ENCODE peak calls at places on chromosomes 16 and 17, in seven cellular contexts. One of them, this sample, is unnamed. For H3K36me3, the result is how much of the 10 kb centered on the place peaks cover.

GRCh38 chr17:38728290-38728831 is 1.8 kb upstream of the CISD3 start:
- DNase-seq in sigmoid colon: no peak
- DNase-seq in neuronal stem cell: no peak
- DNase-seq in esophagus muscularis mucosa: no peak
- DNase-seq in PC-9: no peak
- DNase-seq in gastrocnemius medialis: no peak
- DNase-seq in small intestine: peak
- DNase-seq in this sample: peak

GRCh38 chr16:24980077-24980793 is 34.9 kb downstream of the ARHGAP17 start:
- DNase-seq in sigmoid colon: no peak
- DNase-seq in neuronal stem cell: no peak
- DNase-seq in small intestine: no peak
- DNase-seq in esophagus muscularis mucosa: no peak
- DNase-seq in PC-9: peak
- DNase-seq in gastrocnemius medialis: peak
- DNase-seq in this sample: peak

GRCh38 chr17:63163158-63163520 is 197.1 kb downstream of the TANC2 start:
- DNase-seq in sigmoid colon: no peak
- DNase-seq in neuronal stem cell: no peak
- DNase-seq in esophagus muscularis mucosa: no peak
- DNase-seq in gastrocnemius medialis: no peak
- DNase-seq in PC-9: no peak
- DNase-seq in small intestine: no peak
- DNase-seq in this sample: no peak

GRCh38 chr16:81521141-81521626 is 76.6 kb downstream of the CMIP start:
- DNase-seq in sigmoid colon: no peak
- DNase-seq in PC-9: no peak
- DNase-seq in gastrocnemius medialis: peak
- DNase-seq in small intestine: peak
- DNase-seq in neuronal stem cell: no peak
- DNase-seq in esophagus muscularis mucosa: no peak
- DNase-seq in this sample: peak

GRCh38 chr17:15978606-15979005 is 20.9 kb downstream of the ZSWIM7 start:
- DNase-seq in PC-9: no peak
- DNase-seq in small intestine: no peak
- DNase-seq in sigmoid colon: no peak
- DNase-seq in neuronal stem cell: no peak
- DNase-seq in esophagus muscularis mucosa: no peak
- DNase-seq in gastrocnemius medialis: no peak
- DNase-seq in this sample: no peak

GRCh38 chr16:88387941-88388627 is 5.3 kb downstream of the ZNF469 start:
- DNase-seq in sigmoid colon: no peak
- DNase-seq in neuronal stem cell: no peak
- DNase-seq in PC-9: peak
- DNase-seq in esophagus muscularis mucosa: no peak
- DNase-seq in gastrocnemius medialis: peak
- DNase-seq in small intestine: peak
- DNase-seq in this sample: no peak

GRCh38 chr16:6857575-6857974 is 475.1 kb upstream of the RBFOX1 start:
- DNase-seq in sigmoid colon: no peak
- DNase-seq in PC-9: no peak
- DNase-seq in esophagus muscularis mucosa: no peak
- DNase-seq in gastrocnemius medialis: no peak
- DNase-seq in neuronal stem cell: no peak
- DNase-seq in small intestine: no peak
- DNase-seq in this sample: no peak

GRCh38 chr16:766820-767640 is 6.5 kb downstream of the MSLN start:
- DNase-seq in PC-9: no peak
- DNase-seq in small intestine: no peak
- DNase-seq in gastrocnemius medialis: no peak
- DNase-seq in neuronal stem cell: no peak
- DNase-seq in esophagus muscularis mucosa: no peak
- DNase-seq in sigmoid colon: no peak
- DNase-seq in this sample: no peak

GRCh38 chr16:88290850-88291830 is 91.6 kb upstream of the ZNF469 start:
- DNase-seq in gastrocnemius medialis: no peak
- DNase-seq in esophagus muscularis mucosa: no peak
- DNase-seq in neuronal stem cell: no peak
- DNase-seq in small intestine: no peak
- DNase-seq in sigmoid colon: no peak
- DNase-seq in PC-9: no peak
- DNase-seq in this sample: peak

GRCh38 chr16:13236308-13236707 is 334.9 kb downstream of the SHISA9 start:
- DNase-seq in small intestine: no peak
- DNase-seq in gastrocnemius medialis: no peak
- DNase-seq in sigmoid colon: no peak
- DNase-seq in esophagus muscularis mucosa: no peak
- DNase-seq in neuronal stem cell: no peak
- DNase-seq in PC-9: no peak
- DNase-seq in this sample: no peak

GRCh38 chr16:66435896-66436295 is 8.8 kb downstream of the BEAN1 start:
- DNase-seq in sigmoid colon: no peak
- DNase-seq in neuronal stem cell: no peak
- DNase-seq in esophagus muscularis mucosa: no peak
- DNase-seq in small intestine: no peak
- DNase-seq in PC-9: no peak
- DNase-seq in gastrocnemius medialis: no peak
- DNase-seq in this sample: no peak

GRCh38 chr16:55487048-55487803 is 8.2 kb downstream of the MMP2 start:
- DNase-seq in gastrocnemius medialis: peak
- DNase-seq in esophagus muscularis mucosa: no peak
- DNase-seq in small intestine: no peak
- DNase-seq in neuronal stem cell: no peak
- DNase-seq in sigmoid colon: peak
- DNase-seq in PC-9: no peak
- DNase-seq in this sample: no peak

GRCh38 chr17:28334666-28335200 is 539 bp downstream of the IFT20 start:
- DNase-seq in small intestine: no peak
- DNase-seq in PC-9: no peak
- DNase-seq in sigmoid colon: peak
- DNase-seq in gastrocnemius medialis: no peak
- DNase-seq in neuronal stem cell: no peak
- DNase-seq in esophagus muscularis mucosa: no peak
- DNase-seq in this sample: no peak

GRCh38 chr17:76163919-76164318 is 22.9 kb upstream of the FOXJ1 start:
- DNase-seq in gastrocnemius medialis: no peak
- DNase-seq in sigmoid colon: no peak
- DNase-seq in small intestine: no peak
- DNase-seq in neuronal stem cell: no peak
- DNase-seq in esophagus muscularis mucosa: no peak
- DNase-seq in PC-9: no peak
- DNase-seq in this sample: no peak

GRCh38 chr17:76166906-76167305 is 25.9 kb upstream of the FOXJ1 start:
- DNase-seq in esophagus muscularis mucosa: no peak
- DNase-seq in PC-9: no peak
- DNase-seq in small intestine: no peak
- DNase-seq in gastrocnemius medialis: no peak
- DNase-seq in sigmoid colon: no peak
- DNase-seq in neuronal stem cell: no peak
- DNase-seq in this sample: no peak

GRCh38 chr17:76170114-76170513 is 29.1 kb upstream of the FOXJ1 start:
- DNase-seq in small intestine: no peak
- DNase-seq in PC-9: no peak
- DNase-seq in esophagus muscularis mucosa: no peak
- DNase-seq in gastrocnemius medialis: no peak
- DNase-seq in neuronal stem cell: no peak
- DNase-seq in sigmoid colon: no peak
- DNase-seq in this sample: no peak

GRCh38 chr17:76164331-76164730 is 23.3 kb upstream of the FOXJ1 start:
- DNase-seq in sigmoid colon: no peak
- DNase-seq in gastrocnemius medialis: no peak
- DNase-seq in neuronal stem cell: no peak
- DNase-seq in small intestine: no peak
- DNase-seq in PC-9: no peak
- DNase-seq in esophagus muscularis mucosa: no peak
- DNase-seq in this sample: no peak

DNA sequence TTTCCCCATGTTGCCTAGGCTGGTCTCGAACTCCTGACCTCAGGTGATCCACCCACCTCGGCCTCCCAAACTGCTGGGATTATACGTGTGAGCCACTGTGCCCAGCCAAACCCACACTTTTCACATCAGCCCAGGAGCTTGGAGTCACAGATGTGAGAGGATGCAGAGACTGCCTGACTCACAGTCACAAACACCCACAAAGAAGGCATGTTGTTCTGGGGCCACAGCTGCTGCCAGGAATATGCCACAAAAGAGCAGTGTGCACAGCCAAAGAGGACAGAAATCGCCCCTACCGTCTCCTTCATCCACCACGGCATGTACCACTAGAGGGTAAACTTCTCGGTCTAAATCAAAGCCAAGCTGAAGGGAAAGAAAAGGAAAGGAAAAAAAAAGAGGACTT is 25.1 kb upstream of the FOXJ1 start:
- DNase-seq in gastrocnemius medialis: no peak
- DNase-seq in small intestine: no peak
- DNase-seq in neuronal stem cell: no peak
- DNase-seq in PC-9: no peak
- DNase-seq in sigmoid colon: no peak
- DNase-seq in esophagus muscularis mucosa: no peak
- DNase-seq in this sample: no peak
- H3K27ac ChIP-seq in gastrocnemius medialis: no peak
- H3K27ac ChIP-seq in small intestine: no peak
- H3K27ac ChIP-seq in neuronal stem cell: no peak
- H3K27ac ChIP-seq in PC-9: no peak
- H3K27ac ChIP-seq in sigmoid colon: no peak
- H3K27ac ChIP-seq in esophagus muscularis mucosa: no peak
- H3K27ac ChIP-seq in this sample: no peak

GRCh38 chr16:1996175-1996574 is 6.4 kb downstream of the SYNGR3 start:
- DNase-seq in neuronal stem cell: no peak
- DNase-seq in gastrocnemius medialis: no peak
- DNase-seq in sigmoid colon: no peak
- DNase-seq in small intestine: no peak
- DNase-seq in PC-9: no peak
- DNase-seq in esophagus muscularis mucosa: no peak
- DNase-seq in this sample: no peak

GRCh38 chr16:1997591-1998359 is 8.0 kb downstream of the SYNGR3 start:
- DNase-seq in neuronal stem cell: no peak
- DNase-seq in small intestine: no peak
- DNase-seq in esophagus muscularis mucosa: no peak
- DNase-seq in gastrocnemius medialis: peak
- DNase-seq in sigmoid colon: no peak
- DNase-seq in PC-9: no peak
- DNase-seq in this sample: peak

GRCh38 chr16:1998852-1999801 is 9.4 kb downstream of the SYNGR3 start:
- DNase-seq in PC-9: no peak
- DNase-seq in sigmoid colon: no peak
- DNase-seq in gastrocnemius medialis: no peak
- DNase-seq in small intestine: no peak
- DNase-seq in esophagus muscularis mucosa: no peak
- DNase-seq in neuronal stem cell: no peak
- DNase-seq in this sample: peak

GRCh38 chr16:1999866-2000514 is 9.6 kb downstream of the ZNF598 start:
- DNase-seq in sigmoid colon: no peak
- DNase-seq in gastrocnemius medialis: no peak
- DNase-seq in neuronal stem cell: no peak
- DNase-seq in esophagus muscularis mucosa: no peak
- DNase-seq in PC-9: no peak
- DNase-seq in small intestine: no peak
- DNase-seq in this sample: peak

GRCh38 chr16:1998360-1998835 is 8.6 kb downstream of the SYNGR3 start:
- DNase-seq in neuronal stem cell: no peak
- DNase-seq in PC-9: no peak
- DNase-seq in small intestine: no peak
- DNase-seq in gastrocnemius medialis: no peak
- DNase-seq in sigmoid colon: no peak
- DNase-seq in esophagus muscularis mucosa: no peak
- DNase-seq in this sample: no peak
- H3K36me3 ChIP-seq in neuronal stem cell: half or more
- H3K36me3 ChIP-seq in PC-9: under half
- H3K36me3 ChIP-seq in small intestine: under half
- H3K36me3 ChIP-seq in gastrocnemius medialis: under half
- H3K36me3 ChIP-seq in sigmoid colon: half or more
- H3K36me3 ChIP-seq in esophagus muscularis mucosa: half or more
- H3K36me3 ChIP-seq in this sample: half or more

GRCh38 chr17:3026125-3026855 is 37.1 kb downstream of the OR1D5 start:
- DNase-seq in small intestine: no peak
- DNase-seq in PC-9: no peak
- DNase-seq in neuronal stem cell: no peak
- DNase-seq in gastrocnemius medialis: no peak
- DNase-seq in esophagus muscularis mucosa: no peak
- DNase-seq in sigmoid colon: no peak
- DNase-seq in this sample: peak
- H3K27ac ChIP-seq in small intestine: no peak
- H3K27ac ChIP-seq in PC-9: no peak
- H3K27ac ChIP-seq in neuronal stem cell: no peak
- H3K27ac ChIP-seq in gastrocnemius medialis: no peak
- H3K27ac ChIP-seq in esophagus muscularis mucosa: no peak
- H3K27ac ChIP-seq in sigmoid colon: no peak
- H3K27ac ChIP-seq in this sample: no peak

GRCh38 chr16:31373235-31373634 is 18.3 kb downstream of the ITGAX start:
- DNase-seq in neuronal stem cell: no peak
- DNase-seq in sigmoid colon: no peak
- DNase-seq in small intestine: no peak
- DNase-seq in PC-9: no peak
- DNase-seq in esophagus muscularis mucosa: no peak
- DNase-seq in gastrocnemius medialis: no peak
- DNase-seq in this sample: no peak

GRCh38 chr16:31375231-31375630 is 17.9 kb upstream of the ITGAD start:
- DNase-seq in neuronal stem cell: no peak
- DNase-seq in PC-9: no peak
- DNase-seq in sigmoid colon: no peak
- DNase-seq in esophagus muscularis mucosa: no peak
- DNase-seq in small intestine: no peak
- DNase-seq in gastrocnemius medialis: no peak
- DNase-seq in this sample: no peak

GRCh38 chr16:31376705-31377104 is 16.4 kb upstream of the ITGAD start:
- DNase-seq in sigmoid colon: no peak
- DNase-seq in small intestine: peak
- DNase-seq in esophagus muscularis mucosa: no peak
- DNase-seq in PC-9: no peak
- DNase-seq in neuronal stem cell: no peak
- DNase-seq in gastrocnemius medialis: no peak
- DNase-seq in this sample: peak

GRCh38 chr16:31380201-31380600 is 12.9 kb upstream of the ITGAD start:
- DNase-seq in neuronal stem cell: no peak
- DNase-seq in small intestine: no peak
- DNase-seq in sigmoid colon: no peak
- DNase-seq in gastrocnemius medialis: no peak
- DNase-seq in PC-9: no peak
- DNase-seq in esophagus muscularis mucosa: no peak
- DNase-seq in this sample: peak

DNA sequence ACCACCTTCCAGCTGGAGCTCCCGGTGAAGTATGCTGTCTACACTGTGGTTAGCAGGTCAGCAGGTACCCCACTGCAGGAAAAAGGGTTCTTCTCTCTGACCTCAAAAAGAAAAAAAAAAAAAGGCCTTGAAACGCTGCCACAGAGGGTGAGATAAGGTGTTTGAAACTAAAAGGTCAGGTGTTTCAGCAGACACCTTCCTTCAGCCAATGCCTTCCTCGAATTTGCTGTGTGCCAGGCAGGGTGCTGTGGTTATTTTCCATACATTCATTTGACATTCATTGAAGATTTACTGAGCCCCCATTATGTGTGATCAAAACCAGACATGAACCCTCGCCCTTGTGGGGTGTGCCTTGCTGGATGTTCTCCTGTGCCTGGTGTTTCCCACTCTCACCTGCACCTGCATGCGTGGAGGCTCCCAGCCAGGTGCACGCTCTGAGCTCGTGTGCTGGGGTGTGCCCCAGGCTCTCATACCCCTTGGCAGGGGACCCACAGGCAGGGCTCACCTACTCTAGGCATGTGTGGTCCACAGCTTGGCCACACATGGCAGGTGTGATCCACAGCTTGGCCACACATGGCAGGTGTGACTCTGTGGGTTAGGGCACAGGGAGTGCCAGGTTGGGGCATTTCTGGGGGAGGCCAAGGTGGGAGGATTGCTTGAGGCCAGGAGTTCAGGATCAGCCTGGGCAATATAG is 15.8 kb upstream of the ITGAD start:
- DNase-seq in gastrocnemius medialis: no peak
- DNase-seq in sigmoid colon: no peak
- DNase-seq in PC-9: no peak
- DNase-seq in small intestine: peak
- DNase-seq in neuronal stem cell: no peak
- DNase-seq in esophagus muscularis mucosa: no peak
- DNase-seq in this sample: peak
- H3K36me3 ChIP-seq in gastrocnemius medialis: under half
- H3K36me3 ChIP-seq in sigmoid colon: under half
- H3K36me3 ChIP-seq in PC-9: under half
- H3K36me3 ChIP-seq in small intestine: under half
- H3K36me3 ChIP-seq in neuronal stem cell: under half
- H3K36me3 ChIP-seq in esophagus muscularis mucosa: under half
- H3K36me3 ChIP-seq in this sample: under half